ENCODE peak calls at places on chromosomes 7 and 10, in four cellular contexts. S is globus pallidus, U is heart left ventricle, X is DMS79. Y is an unnamed sample.

GRCh38 chr7:30654296-30655090 is 27.8 kb downstream of the CRHR2 start:
- DNase-seq in X (no peak), U (no peak), S (no peak), Y (no peak)

GRCh38 chr7:80415522-80415921 is 96.3 kb downstream of the GNAT3 start:
- DNase-seq in X (no peak), U (no peak), S (no peak), Y (no peak)

GRCh38 chr10:31745612-31746376 is 182.8 kb downstream of the ARHGAP12 start:
- DNase-seq in X (no peak), U (no peak), S (no peak), Y (no peak)

GRCh38 chr7:115116773-115117715 is 195.2 kb downstream of the MDFIC start:
- DNase-seq in U (no peak), S (no peak), X (no peak), Y (no peak)

GRCh38 chr7:130187360-130187759 is 17.8 kb downstream of the TMEM209 start:
- DNase-seq in U (no peak), S (no peak), X (no peak), Y (no peak)

GRCh38 chr7:101882595-101883564 is 65.5 kb downstream of the CUX1 start:
- DNase-seq in S (peak; percentile 71), X (no peak), U (peak; percentile 94), Y (no peak)

GRCh38 chr10:48769706-48770105 is 85.0 kb downstream of the WDFY4 start:
- DNase-seq in X (no peak), S (no peak), U (no peak), Y (no peak)

GRCh38 chr7:159115601-159116501 is 28.8 kb downstream of the VIPR2 start:
- DNase-seq in X (no peak), U (no peak), S (no peak), Y (no peak)

GRCh38 chr10:23534761-23535160 is 95.9 kb downstream of the OTUD1 start:
- DNase-seq in S (no peak), X (no peak), U (no peak), Y (no peak)

GRCh38 chr10:93590638-93591037 is 10.4 kb downstream of the RBP4 start:
- DNase-seq in X (no peak), U (no peak), S (no peak), Y (no peak)

GRCh38 chr10:43226441-43226840 is 40.4 kb downstream of the RASGEF1A start:
- DNase-seq in X (no peak), U (no peak), S (no peak), Y (no peak)

GRCh38 chr7:75658802-75659201 is 79.9 kb downstream of the HIP1 start:
- DNase-seq in U (no peak), S (no peak), X (no peak), Y (no peak)

GRCh38 chr10:93379366-93380042 is 102.6 kb downstream of the MYOF start:
- DNase-seq in X (no peak), S (no peak), U (no peak), Y (no peak)

GRCh38 chr7:91379246-91379645 is 115.0 kb downstream of the FZD1 start:
- DNase-seq in U (no peak), S (no peak), X (no peak), Y (no peak)